ENCODE peak calls at places on chromosomes 6 and 20, in seven cellular contexts. One of them, this sample, is unnamed.

GRCh38 chr6:35681298-35681697 is 7.4 kb downstream of the FKBP5 start:
- ATAC-seq in activated CD8-positive, alpha-beta T cell treated with anti-CD3 and anti-CD28 coated beads for 36 hours: peak; percentile 75
- ATAC-seq in natural killer cell: no peak
- ATAC-seq in HepG2: no peak
- ATAC-seq in upper lobe of left lung: no peak
- ATAC-seq in IMR-90: no peak
- ATAC-seq in GM12878: peak; percentile 49
- ATAC-seq in this sample: peak; percentile 94

GRCh38 chr6:89301586-89302194 is 13.4 kb downstream of the GABRR2 start:
- ATAC-seq in activated CD8-positive, alpha-beta T cell treated with anti-CD3 and anti-CD28 coated beads for 36 hours: no peak
- ATAC-seq in natural killer cell: no peak
- ATAC-seq in HepG2: no peak
- ATAC-seq in upper lobe of left lung: no peak
- ATAC-seq in IMR-90: no peak
- ATAC-seq in GM12878: no peak
- ATAC-seq in this sample: no peak

GRCh38 chr20:63269724-63270123 is 2.9 kb upstream of the ARFGAP1 start:
- ATAC-seq in activated CD8-positive, alpha-beta T cell treated with anti-CD3 and anti-CD28 coated beads for 36 hours: no peak
- ATAC-seq in natural killer cell: no peak
- ATAC-seq in HepG2: no peak
- ATAC-seq in upper lobe of left lung: no peak
- ATAC-seq in IMR-90: no peak
- ATAC-seq in GM12878: no peak
- ATAC-seq in this sample: no peak

GRCh38 chr20:12237772-12238171 is 320.1 kb downstream of the BTBD3 start:
- ATAC-seq in activated CD8-positive, alpha-beta T cell treated with anti-CD3 and anti-CD28 coated beads for 36 hours: no peak
- ATAC-seq in natural killer cell: no peak
- ATAC-seq in HepG2: no peak
- ATAC-seq in upper lobe of left lung: no peak
- ATAC-seq in IMR-90: no peak
- ATAC-seq in GM12878: no peak
- ATAC-seq in this sample: no peak

GRCh38 chr6:15274696-15275387 is 29.0 kb downstream of the JARID2 start:
- ATAC-seq in activated CD8-positive, alpha-beta T cell treated with anti-CD3 and anti-CD28 coated beads for 36 hours: no peak
- ATAC-seq in natural killer cell: no peak
- ATAC-seq in HepG2: no peak
- ATAC-seq in upper lobe of left lung: no peak
- ATAC-seq in IMR-90: no peak
- ATAC-seq in GM12878: peak; percentile 14
- ATAC-seq in this sample: no peak

GRCh38 chr20:53966774-53967398 is 103.5 kb downstream of the BCAS1 start:
- ATAC-seq in activated CD8-positive, alpha-beta T cell treated with anti-CD3 and anti-CD28 coated beads for 36 hours: no peak
- ATAC-seq in natural killer cell: no peak
- ATAC-seq in HepG2: no peak
- ATAC-seq in upper lobe of left lung: no peak
- ATAC-seq in IMR-90: no peak
- ATAC-seq in GM12878: no peak
- ATAC-seq in this sample: no peak

GRCh38 chr6:126926926-126927325 is 191.5 kb upstream of the RSPO3 start:
- ATAC-seq in activated CD8-positive, alpha-beta T cell treated with anti-CD3 and anti-CD28 coated beads for 36 hours: no peak
- ATAC-seq in natural killer cell: no peak
- ATAC-seq in HepG2: no peak
- ATAC-seq in upper lobe of left lung: no peak
- ATAC-seq in IMR-90: no peak
- ATAC-seq in GM12878: no peak
- ATAC-seq in this sample: no peak

GRCh38 chr6:56938634-56939294 is 16.1 kb upstream of the BEND6 start:
- ATAC-seq in activated CD8-positive, alpha-beta T cell treated with anti-CD3 and anti-CD28 coated beads for 36 hours: no peak
- ATAC-seq in natural killer cell: no peak
- ATAC-seq in HepG2: peak; percentile 57
- ATAC-seq in upper lobe of left lung: peak; percentile 86
- ATAC-seq in IMR-90: peak; percentile 95
- ATAC-seq in GM12878: peak; percentile 29
- ATAC-seq in this sample: peak; percentile 94

GRCh38 chr20:44129996-44130718 is 56.8 kb downstream of the JPH2 start:
- ATAC-seq in activated CD8-positive, alpha-beta T cell treated with anti-CD3 and anti-CD28 coated beads for 36 hours: no peak
- ATAC-seq in natural killer cell: no peak
- ATAC-seq in HepG2: peak; percentile 14
- ATAC-seq in upper lobe of left lung: no peak
- ATAC-seq in IMR-90: no peak
- ATAC-seq in GM12878: no peak
- ATAC-seq in this sample: no peak

GRCh38 chr6:107547061-107547840 is 57.3 kb downstream of the SOBP start:
- ATAC-seq in activated CD8-positive, alpha-beta T cell treated with anti-CD3 and anti-CD28 coated beads for 36 hours: no peak
- ATAC-seq in natural killer cell: no peak
- ATAC-seq in HepG2: no peak
- ATAC-seq in upper lobe of left lung: no peak
- ATAC-seq in IMR-90: no peak
- ATAC-seq in GM12878: no peak
- ATAC-seq in this sample: no peak

GRCh38 chr6:15036690-15037245 is 209.1 kb upstream of the JARID2 start:
- ATAC-seq in activated CD8-positive, alpha-beta T cell treated with anti-CD3 and anti-CD28 coated beads for 36 hours: no peak
- ATAC-seq in natural killer cell: peak; percentile 21
- ATAC-seq in HepG2: peak; percentile 87
- ATAC-seq in upper lobe of left lung: no peak
- ATAC-seq in IMR-90: no peak
- ATAC-seq in GM12878: no peak
- ATAC-seq in this sample: no peak

GRCh38 chr6:108365488-108365887 is 70.6 kb downstream of the AFG1L start:
- ATAC-seq in activated CD8-positive, alpha-beta T cell treated with anti-CD3 and anti-CD28 coated beads for 36 hours: no peak
- ATAC-seq in natural killer cell: no peak
- ATAC-seq in HepG2: no peak
- ATAC-seq in upper lobe of left lung: no peak
- ATAC-seq in IMR-90: no peak
- ATAC-seq in GM12878: no peak
- ATAC-seq in this sample: no peak

GRCh38 chr20:22382742-22383141 is 201.6 kb downstream of the FOXA2 start:
- ATAC-seq in activated CD8-positive, alpha-beta T cell treated with anti-CD3 and anti-CD28 coated beads for 36 hours: no peak
- ATAC-seq in natural killer cell: no peak
- ATAC-seq in HepG2: no peak
- ATAC-seq in upper lobe of left lung: no peak
- ATAC-seq in IMR-90: no peak
- ATAC-seq in GM12878: peak; percentile 44
- ATAC-seq in this sample: no peak

GRCh38 chr6:44444853-44445252 is 57.3 kb downstream of the CDC5L start:
- ATAC-seq in activated CD8-positive, alpha-beta T cell treated with anti-CD3 and anti-CD28 coated beads for 36 hours: no peak
- ATAC-seq in natural killer cell: no peak
- ATAC-seq in HepG2: no peak
- ATAC-seq in upper lobe of left lung: no peak
- ATAC-seq in IMR-90: no peak
- ATAC-seq in GM12878: no peak
- ATAC-seq in this sample: no peak

GRCh38 chr20:20211274-20211987 is 156.5 kb upstream of the INSM1 start:
- ATAC-seq in activated CD8-positive, alpha-beta T cell treated with anti-CD3 and anti-CD28 coated beads for 36 hours: no peak
- ATAC-seq in natural killer cell: no peak
- ATAC-seq in HepG2: no peak
- ATAC-seq in upper lobe of left lung: no peak
- ATAC-seq in IMR-90: no peak
- ATAC-seq in GM12878: no peak
- ATAC-seq in this sample: no peak

GRCh38 chr6:33633084-33633461 is 12.0 kb downstream of the ITPR3 start:
- ATAC-seq in activated CD8-positive, alpha-beta T cell treated with anti-CD3 and anti-CD28 coated beads for 36 hours: peak; percentile 1
- ATAC-seq in natural killer cell: peak; percentile 31
- ATAC-seq in HepG2: peak; percentile 3
- ATAC-seq in upper lobe of left lung: no peak
- ATAC-seq in IMR-90: no peak
- ATAC-seq in GM12878: peak; percentile 33
- ATAC-seq in this sample: no peak

GRCh38 chr6:160730911-160731310 is 28.9 kb downstream of the PLG start:
- ATAC-seq in activated CD8-positive, alpha-beta T cell treated with anti-CD3 and anti-CD28 coated beads for 36 hours: no peak
- ATAC-seq in natural killer cell: no peak
- ATAC-seq in HepG2: peak; percentile 91
- ATAC-seq in upper lobe of left lung: no peak
- ATAC-seq in IMR-90: no peak
- ATAC-seq in GM12878: peak; percentile 34
- ATAC-seq in this sample: no peak

GRCh38 chr6:116564921-116565872 is 6.1 kb upstream of the RWDD1 start:
- ATAC-seq in activated CD8-positive, alpha-beta T cell treated with anti-CD3 and anti-CD28 coated beads for 36 hours: peak; percentile 56
- ATAC-seq in natural killer cell: peak; percentile 36
- ATAC-seq in HepG2: peak; percentile 58
- ATAC-seq in upper lobe of left lung: peak; percentile 63
- ATAC-seq in IMR-90: no peak
- ATAC-seq in GM12878: no peak
- ATAC-seq in this sample: no peak

GRCh38 chr20:62133864-62134263 is 9.3 kb downstream of the PSMA7 start:
- ATAC-seq in activated CD8-positive, alpha-beta T cell treated with anti-CD3 and anti-CD28 coated beads for 36 hours: no peak
- ATAC-seq in natural killer cell: no peak
- ATAC-seq in HepG2: peak; percentile 43
- ATAC-seq in upper lobe of left lung: no peak
- ATAC-seq in IMR-90: peak; percentile 30
- ATAC-seq in GM12878: peak; percentile 56
- ATAC-seq in this sample: no peak

GRCh38 chr6:144094731-144095133 is 641 bp downstream of the SF3B5 start:
- ATAC-seq in activated CD8-positive, alpha-beta T cell treated with anti-CD3 and anti-CD28 coated beads for 36 hours: no peak
- ATAC-seq in natural killer cell: no peak
- ATAC-seq in HepG2: peak; percentile 46
- ATAC-seq in upper lobe of left lung: no peak
- ATAC-seq in IMR-90: peak; percentile 2
- ATAC-seq in GM12878: peak; percentile 22
- ATAC-seq in this sample: no peak

GRCh38 chr6:109164331-109164730 is 69.0 kb downstream of the CEP57L1 start:
- ATAC-seq in activated CD8-positive, alpha-beta T cell treated with anti-CD3 and anti-CD28 coated beads for 36 hours: no peak
- ATAC-seq in natural killer cell: no peak
- ATAC-seq in HepG2: no peak
- ATAC-seq in upper lobe of left lung: no peak
- ATAC-seq in IMR-90: no peak
- ATAC-seq in GM12878: no peak
- ATAC-seq in this sample: no peak

GRCh38 chr20:33703498-33704137 is 16.5 kb downstream of the PXMP4 start:
- ATAC-seq in activated CD8-positive, alpha-beta T cell treated with anti-CD3 and anti-CD28 coated beads for 36 hours: no peak
- ATAC-seq in natural killer cell: no peak
- ATAC-seq in HepG2: no peak
- ATAC-seq in upper lobe of left lung: no peak
- ATAC-seq in IMR-90: no peak
- ATAC-seq in GM12878: no peak
- ATAC-seq in this sample: no peak

GRCh38 chr6:15430947-15431405 is 185.1 kb downstream of the JARID2 start:
- ATAC-seq in activated CD8-positive, alpha-beta T cell treated with anti-CD3 and anti-CD28 coated beads for 36 hours: no peak
- ATAC-seq in natural killer cell: no peak
- ATAC-seq in HepG2: peak; percentile 84
- ATAC-seq in upper lobe of left lung: no peak
- ATAC-seq in IMR-90: no peak
- ATAC-seq in GM12878: no peak
- ATAC-seq in this sample: no peak

GRCh38 chr20:18263723-18264122 is 24.6 kb upstream of the ZNF133 start:
- ATAC-seq in activated CD8-positive, alpha-beta T cell treated with anti-CD3 and anti-CD28 coated beads for 36 hours: no peak
- ATAC-seq in natural killer cell: no peak
- ATAC-seq in HepG2: peak; percentile 91
- ATAC-seq in upper lobe of left lung: peak; percentile 53
- ATAC-seq in IMR-90: no peak
- ATAC-seq in GM12878: no peak
- ATAC-seq in this sample: no peak

GRCh38 chr20:34808583-34808982 is 16.9 kb downstream of the NCOA6 start:
- ATAC-seq in activated CD8-positive, alpha-beta T cell treated with anti-CD3 and anti-CD28 coated beads for 36 hours: no peak
- ATAC-seq in natural killer cell: no peak
- ATAC-seq in HepG2: no peak
- ATAC-seq in upper lobe of left lung: no peak
- ATAC-seq in IMR-90: no peak
- ATAC-seq in GM12878: no peak
- ATAC-seq in this sample: no peak

GRCh38 chr6:57317060-57317943 is at the start of gene PRIM2:
- ATAC-seq in activated CD8-positive, alpha-beta T cell treated with anti-CD3 and anti-CD28 coated beads for 36 hours: peak; percentile 91
- ATAC-seq in natural killer cell: peak; percentile 91
- ATAC-seq in HepG2: peak; percentile 99
- ATAC-seq in upper lobe of left lung: peak; percentile 97
- ATAC-seq in IMR-90: peak; percentile 63
- ATAC-seq in GM12878: peak; percentile 94
- ATAC-seq in this sample: peak; percentile 94

GRCh38 chr6:143727035-143727434 is 49.3 kb downstream of the PHACTR2 start:
- ATAC-seq in activated CD8-positive, alpha-beta T cell treated with anti-CD3 and anti-CD28 coated beads for 36 hours: no peak
- ATAC-seq in natural killer cell: no peak
- ATAC-seq in HepG2: no peak
- ATAC-seq in upper lobe of left lung: no peak
- ATAC-seq in IMR-90: no peak
- ATAC-seq in GM12878: no peak
- ATAC-seq in this sample: no peak

GRCh38 chr20:64230461-64231145 is 24.9 kb upstream of the PCMTD2 start:
- ATAC-seq in activated CD8-positive, alpha-beta T cell treated with anti-CD3 and anti-CD28 coated beads for 36 hours: no peak
- ATAC-seq in natural killer cell: no peak
- ATAC-seq in HepG2: no peak
- ATAC-seq in upper lobe of left lung: no peak
- ATAC-seq in IMR-90: no peak
- ATAC-seq in GM12878: no peak
- ATAC-seq in this sample: no peak

GRCh38 chr6:170147056-170147787 is 143.7 kb downstream of the DLL1 start:
- ATAC-seq in activated CD8-positive, alpha-beta T cell treated with anti-CD3 and anti-CD28 coated beads for 36 hours: no peak
- ATAC-seq in natural killer cell: no peak
- ATAC-seq in HepG2: peak; percentile 74
- ATAC-seq in upper lobe of left lung: no peak
- ATAC-seq in IMR-90: no peak
- ATAC-seq in GM12878: no peak
- ATAC-seq in this sample: no peak

GRCh38 chr6:11241154-11241792 is 8.8 kb upstream of the NEDD9 start:
- ATAC-seq in activated CD8-positive, alpha-beta T cell treated with anti-CD3 and anti-CD28 coated beads for 36 hours: no peak
- ATAC-seq in natural killer cell: no peak
- ATAC-seq in HepG2: no peak
- ATAC-seq in upper lobe of left lung: peak; percentile 7
- ATAC-seq in IMR-90: no peak
- ATAC-seq in GM12878: no peak
- ATAC-seq in this sample: no peak

GRCh38 chr6:45836984-45837383 is 178.7 kb downstream of the CLIC5 start:
- ATAC-seq in activated CD8-positive, alpha-beta T cell treated with anti-CD3 and anti-CD28 coated beads for 36 hours: no peak
- ATAC-seq in natural killer cell: no peak
- ATAC-seq in HepG2: no peak
- ATAC-seq in upper lobe of left lung: no peak
- ATAC-seq in IMR-90: no peak
- ATAC-seq in GM12878: no peak
- ATAC-seq in this sample: peak; percentile 22

GRCh38 chr6:163651910-163652309 is 237.4 kb downstream of the QKI start:
- ATAC-seq in activated CD8-positive, alpha-beta T cell treated with anti-CD3 and anti-CD28 coated beads for 36 hours: no peak
- ATAC-seq in natural killer cell: no peak
- ATAC-seq in HepG2: peak; percentile 16
- ATAC-seq in upper lobe of left lung: peak; percentile 81
- ATAC-seq in IMR-90: peak; percentile 17
- ATAC-seq in GM12878: no peak
- ATAC-seq in this sample: no peak

GRCh38 chr20:32484221-32485125 is 100.7 kb downstream of the NOL4L start:
- ATAC-seq in activated CD8-positive, alpha-beta T cell treated with anti-CD3 and anti-CD28 coated beads for 36 hours: peak; percentile 5
- ATAC-seq in natural killer cell: no peak
- ATAC-seq in HepG2: peak; percentile 38
- ATAC-seq in upper lobe of left lung: peak; percentile 62
- ATAC-seq in IMR-90: peak; percentile 9
- ATAC-seq in GM12878: peak; percentile 54
- ATAC-seq in this sample: peak; percentile 20

GRCh38 chr20:40949346-40949745 is 79.3 kb upstream of the TOP1 start:
- ATAC-seq in activated CD8-positive, alpha-beta T cell treated with anti-CD3 and anti-CD28 coated beads for 36 hours: no peak
- ATAC-seq in natural killer cell: no peak
- ATAC-seq in HepG2: no peak
- ATAC-seq in upper lobe of left lung: no peak
- ATAC-seq in IMR-90: no peak
- ATAC-seq in GM12878: no peak
- ATAC-seq in this sample: no peak

This sample was measured in activated T-helper 17 cell treated with anti-CD3 and anti-CD28 coated beads, Interleukin-2, amount 50 U/mL, for 72 hours.